ENCODE peak calls at places on chromosomes 6 and 20, in eight cellular contexts. One of them, this sample, is unnamed.

GRCh38 chr20:58571942-58572666 is 56.9 kb upstream of the APCDD1L start:
- DNase-seq in left ventricle myocardium inferior: no peak
- DNase-seq in lower lobe of right lung: no peak
- DNase-seq in AG04450: peak
- DNase-seq in astrocyte: peak
- DNase-seq in RWPE2: no peak
- DNase-seq in heart right ventricle: no peak
- DNase-seq in breast epithelium: no peak
- DNase-seq in this sample: no peak

GRCh38 chr6:54533567-54533966 is 225.3 kb downstream of the TINAG start:
- DNase-seq in lower lobe of right lung: no peak
- DNase-seq in astrocyte: no peak
- DNase-seq in heart right ventricle: no peak
- DNase-seq in breast epithelium: no peak
- DNase-seq in left ventricle myocardium inferior: no peak
- DNase-seq in AG04450: no peak
- DNase-seq in RWPE2: no peak
- DNase-seq in this sample: no peak

GRCh38 chr6:75376347-75377024 is 91.9 kb upstream of the TMEM30A start:
- DNase-seq in left ventricle myocardium inferior: no peak
- DNase-seq in AG04450: no peak
- DNase-seq in astrocyte: peak
- DNase-seq in RWPE2: no peak
- DNase-seq in breast epithelium: no peak
- DNase-seq in heart right ventricle: no peak
- DNase-seq in lower lobe of right lung: no peak
- DNase-seq in this sample: peak

GRCh38 chr6:83343121-83343520 is 87.7 kb downstream of the ME1 start:
- DNase-seq in left ventricle myocardium inferior: no peak
- DNase-seq in AG04450: no peak
- DNase-seq in heart right ventricle: no peak
- DNase-seq in astrocyte: no peak
- DNase-seq in RWPE2: no peak
- DNase-seq in breast epithelium: no peak
- DNase-seq in lower lobe of right lung: no peak
- DNase-seq in this sample: no peak

GRCh38 chr20:1982666-1983065 is 11.2 kb downstream of the PDYN start:
- DNase-seq in AG04450: no peak
- DNase-seq in RWPE2: no peak
- DNase-seq in heart right ventricle: no peak
- DNase-seq in lower lobe of right lung: no peak
- DNase-seq in astrocyte: no peak
- DNase-seq in breast epithelium: no peak
- DNase-seq in left ventricle myocardium inferior: no peak
- DNase-seq in this sample: no peak

GRCh38 chr6:99013661-99014458 is 66.1 kb upstream of the FBXL4 start:
- DNase-seq in astrocyte: no peak
- DNase-seq in breast epithelium: no peak
- DNase-seq in lower lobe of right lung: no peak
- DNase-seq in heart right ventricle: no peak
- DNase-seq in left ventricle myocardium inferior: no peak
- DNase-seq in RWPE2: no peak
- DNase-seq in AG04450: no peak
- DNase-seq in this sample: peak

GRCh38 chr6:41451515-41452163 is 94.5 kb upstream of the FOXP4 start:
- DNase-seq in left ventricle myocardium inferior: no peak
- DNase-seq in RWPE2: no peak
- DNase-seq in heart right ventricle: peak
- DNase-seq in lower lobe of right lung: no peak
- DNase-seq in AG04450: no peak
- DNase-seq in breast epithelium: no peak
- DNase-seq in astrocyte: no peak
- DNase-seq in this sample: peak

GRCh38 chr20:15627501-15627903 is 945.7 kb downstream of the KIF16B start:
- DNase-seq in lower lobe of right lung: no peak
- DNase-seq in astrocyte: no peak
- DNase-seq in AG04450: no peak
- DNase-seq in breast epithelium: no peak
- DNase-seq in RWPE2: no peak
- DNase-seq in heart right ventricle: no peak
- DNase-seq in left ventricle myocardium inferior: no peak
- DNase-seq in this sample: no peak

GRCh38 chr6:21064716-21065340 is 528.7 kb upstream of the SOX4 start:
- DNase-seq in AG04450: no peak
- DNase-seq in left ventricle myocardium inferior: no peak
- DNase-seq in astrocyte: peak
- DNase-seq in breast epithelium: no peak
- DNase-seq in RWPE2: no peak
- DNase-seq in heart right ventricle: no peak
- DNase-seq in lower lobe of right lung: no peak
- DNase-seq in this sample: peak

GRCh38 chr6:134245691-134246090 is 72.2 kb downstream of the SGK1 start:
- DNase-seq in breast epithelium: no peak
- DNase-seq in AG04450: no peak
- DNase-seq in heart right ventricle: no peak
- DNase-seq in astrocyte: no peak
- DNase-seq in left ventricle myocardium inferior: no peak
- DNase-seq in RWPE2: no peak
- DNase-seq in lower lobe of right lung: no peak
- DNase-seq in this sample: no peak

GRCh38 chr6:4020822-4021132 is 58.2 kb downstream of the FAM217A start:
- DNase-seq in left ventricle myocardium inferior: no peak
- DNase-seq in astrocyte: no peak
- DNase-seq in AG04450: no peak
- DNase-seq in breast epithelium: no peak
- DNase-seq in heart right ventricle: no peak
- DNase-seq in RWPE2: no peak
- DNase-seq in lower lobe of right lung: no peak
- DNase-seq in this sample: no peak

GRCh38 chr6:4023240-4023639 is 55.7 kb downstream of the FAM217A start:
- DNase-seq in RWPE2: no peak
- DNase-seq in AG04450: no peak
- DNase-seq in left ventricle myocardium inferior: no peak
- DNase-seq in heart right ventricle: no peak
- DNase-seq in astrocyte: no peak
- DNase-seq in breast epithelium: no peak
- DNase-seq in lower lobe of right lung: no peak
- DNase-seq in this sample: peak

GRCh38 chr6:4018194-4019111 is 60.5 kb downstream of the FAM217A start:
- DNase-seq in AG04450: peak
- DNase-seq in astrocyte: peak
- DNase-seq in RWPE2: peak
- DNase-seq in lower lobe of right lung: peak
- DNase-seq in breast epithelium: peak
- DNase-seq in heart right ventricle: peak
- DNase-seq in left ventricle myocardium inferior: peak
- DNase-seq in this sample: peak

GRCh38 chr6:4021862-4022715 is 56.8 kb downstream of the FAM217A start:
- DNase-seq in AG04450: no peak
- DNase-seq in breast epithelium: no peak
- DNase-seq in heart right ventricle: no peak
- DNase-seq in lower lobe of right lung: no peak
- DNase-seq in astrocyte: peak
- DNase-seq in RWPE2: no peak
- DNase-seq in left ventricle myocardium inferior: no peak
- DNase-seq in this sample: peak

DNA sequence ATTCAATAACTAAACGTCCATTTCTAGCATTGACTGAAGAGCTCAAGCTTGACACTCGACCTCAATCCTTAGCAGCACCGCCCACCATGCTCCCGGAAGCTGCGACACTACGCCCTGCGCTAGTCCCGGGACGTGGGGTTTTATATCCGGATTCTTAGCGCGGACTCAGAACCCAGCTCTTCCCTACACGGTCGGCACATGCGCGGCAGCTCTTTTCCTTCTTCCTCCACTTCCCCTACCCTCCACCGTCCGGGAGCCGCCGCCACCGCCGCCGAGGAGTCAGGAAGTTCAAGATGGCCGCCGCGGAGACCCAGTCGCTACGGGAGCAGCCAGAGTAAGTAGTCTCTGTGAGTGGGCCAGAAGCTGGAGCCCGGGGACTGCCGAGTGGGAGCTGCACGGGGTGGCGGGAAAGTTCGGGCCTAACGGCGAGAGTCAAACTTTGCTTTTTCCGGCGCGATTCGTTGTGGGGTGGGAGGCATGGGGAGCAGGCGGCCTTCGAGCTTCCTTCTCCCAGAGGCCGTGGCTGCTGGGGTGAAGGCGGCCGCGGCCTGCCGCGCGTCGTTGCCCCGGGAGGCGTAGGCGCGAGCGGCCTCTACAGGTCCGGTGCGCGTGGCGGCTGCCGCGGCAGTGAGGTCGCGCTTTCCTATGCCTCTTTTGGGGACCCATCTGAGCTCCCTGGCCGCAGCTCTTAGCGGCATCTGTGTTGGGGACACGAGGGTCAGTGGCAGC is 57.6 kb downstream of the FAM217A start:
- DNase-seq in AG04450: peak
- DNase-seq in breast epithelium: peak
- DNase-seq in RWPE2: peak
- DNase-seq in astrocyte: peak
- DNase-seq in left ventricle myocardium inferior: peak
- DNase-seq in lower lobe of right lung: peak
- DNase-seq in heart right ventricle: peak
- DNase-seq in this sample: peak
- TF ChIP-seq CTCF in AG04450: peak
- TF ChIP-seq CTCF in breast epithelium: no peak
- TF ChIP-seq CTCF in RWPE2: peak
- TF ChIP-seq CTCF in astrocyte: no peak
- TF ChIP-seq CTCF in left ventricle myocardium inferior: peak
- TF ChIP-seq CTCF in lower lobe of right lung: peak
- TF ChIP-seq CTCF in heart right ventricle: peak
- TF ChIP-seq CTCF in this sample: peak

GRCh38 chr6:125954735-125955410 is 1.7 kb upstream of the HINT3 start:
- DNase-seq in astrocyte: no peak
- DNase-seq in AG04450: no peak
- DNase-seq in left ventricle myocardium inferior: no peak
- DNase-seq in RWPE2: no peak
- DNase-seq in breast epithelium: no peak
- DNase-seq in heart right ventricle: no peak
- DNase-seq in lower lobe of right lung: no peak
- DNase-seq in this sample: no peak

GRCh38 chr6:125951323-125951722 is 5.2 kb upstream of the HINT3 start:
- DNase-seq in lower lobe of right lung: no peak
- DNase-seq in astrocyte: no peak
- DNase-seq in RWPE2: no peak
- DNase-seq in heart right ventricle: no peak
- DNase-seq in left ventricle myocardium inferior: no peak
- DNase-seq in AG04450: no peak
- DNase-seq in breast epithelium: no peak
- DNase-seq in this sample: no peak

GRCh38 chr6:125952764-125953501 is 3.6 kb upstream of the HINT3 start:
- DNase-seq in AG04450: no peak
- DNase-seq in breast epithelium: no peak
- DNase-seq in heart right ventricle: no peak
- DNase-seq in astrocyte: no peak
- DNase-seq in RWPE2: no peak
- DNase-seq in left ventricle myocardium inferior: no peak
- DNase-seq in lower lobe of right lung: peak
- DNase-seq in this sample: peak

GRCh38 chr6:125950293-125950692 is 6.3 kb upstream of the HINT3 start:
- DNase-seq in RWPE2: peak
- DNase-seq in breast epithelium: no peak
- DNase-seq in astrocyte: peak
- DNase-seq in AG04450: no peak
- DNase-seq in heart right ventricle: no peak
- DNase-seq in lower lobe of right lung: no peak
- DNase-seq in left ventricle myocardium inferior: no peak
- DNase-seq in this sample: peak

GRCh38 chr6:125953502-125953875 is 3.1 kb upstream of the HINT3 start:
- DNase-seq in astrocyte: no peak
- DNase-seq in RWPE2: peak
- DNase-seq in left ventricle myocardium inferior: no peak
- DNase-seq in breast epithelium: no peak
- DNase-seq in lower lobe of right lung: peak
- DNase-seq in heart right ventricle: no peak
- DNase-seq in AG04450: no peak
- DNase-seq in this sample: no peak
- H3K4me3 ChIP-seq in astrocyte: no peak
- H3K4me3 ChIP-seq in RWPE2: no peak
- H3K4me3 ChIP-seq in left ventricle myocardium inferior: no peak
- H3K4me3 ChIP-seq in breast epithelium: no peak
- H3K4me3 ChIP-seq in lower lobe of right lung: no peak
- H3K4me3 ChIP-seq in heart right ventricle: no peak
- H3K4me3 ChIP-seq in AG04450: no peak
- H3K4me3 ChIP-seq in this sample: no peak

GRCh38 chr20:37543828-37544227 is 16.2 kb upstream of the BLCAP start:
- DNase-seq in AG04450: no peak
- DNase-seq in lower lobe of right lung: no peak
- DNase-seq in left ventricle myocardium inferior: no peak
- DNase-seq in RWPE2: peak
- DNase-seq in astrocyte: no peak
- DNase-seq in breast epithelium: no peak
- DNase-seq in heart right ventricle: no peak
- DNase-seq in this sample: peak
- TF ChIP-seq CTCF in AG04450: peak
- TF ChIP-seq CTCF in lower lobe of right lung: no peak
- TF ChIP-seq CTCF in left ventricle myocardium inferior: peak
- TF ChIP-seq CTCF in RWPE2: peak
- TF ChIP-seq CTCF in astrocyte: peak
- TF ChIP-seq CTCF in breast epithelium: no peak
- TF ChIP-seq CTCF in heart right ventricle: no peak
- TF ChIP-seq CTCF in this sample: peak

DNA sequence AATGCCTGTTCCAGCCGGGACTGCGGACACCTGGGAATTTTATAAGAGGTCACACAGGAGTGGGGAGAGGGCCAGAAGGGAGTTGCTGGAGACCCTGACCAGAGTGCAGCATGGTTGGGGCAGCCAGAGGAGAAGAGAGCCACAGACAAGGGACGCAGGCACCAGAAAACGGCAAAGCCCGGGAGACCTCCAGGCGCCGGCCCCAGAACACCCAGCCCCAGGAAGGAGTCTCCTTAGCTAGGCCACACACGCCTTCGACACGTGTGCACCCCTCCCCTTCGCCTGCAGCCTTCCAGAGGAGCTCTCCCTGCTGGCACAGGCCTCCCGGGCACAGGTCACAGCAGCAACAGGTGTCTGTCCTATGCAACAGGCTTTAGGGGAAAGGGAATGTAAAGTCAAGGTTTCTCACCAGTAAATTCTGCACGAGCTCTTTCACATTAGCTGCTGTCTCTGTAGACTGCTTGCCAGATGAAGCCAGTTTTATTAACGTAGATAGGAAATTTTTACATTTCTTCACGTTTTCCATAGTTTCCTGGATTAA is 57.0 kb downstream of the TAF4 start:
- DNase-seq in lower lobe of right lung: no peak
- DNase-seq in left ventricle myocardium inferior: no peak
- DNase-seq in heart right ventricle: no peak
- DNase-seq in AG04450: no peak
- DNase-seq in breast epithelium: no peak
- DNase-seq in astrocyte: no peak
- DNase-seq in RWPE2: peak
- DNase-seq in this sample: no peak
- H3K4me3 ChIP-seq in lower lobe of right lung: no peak
- H3K4me3 ChIP-seq in left ventricle myocardium inferior: no peak
- H3K4me3 ChIP-seq in heart right ventricle: no peak
- H3K4me3 ChIP-seq in AG04450: no peak
- H3K4me3 ChIP-seq in breast epithelium: no peak
- H3K4me3 ChIP-seq in astrocyte: no peak
- H3K4me3 ChIP-seq in RWPE2: no peak
- H3K4me3 ChIP-seq in this sample: no peak

This sample was measured in fibroblast of the aortic adventitia.